ENCODE peak calls at places on chromosomes 2 and 18, in six cellular contexts. V is CD4-positive, alpha-beta T cell; D is heart left ventricle; N is uterus; Q is A549; W is AG04450. A is an unnamed sample.

GRCh38 chr2:17441055-17441771 is 77.0 kb downstream of the RAD51AP2 start:
- DNase-seq in V (no peak), W (no peak), Q (no peak), N (no peak), D (no peak), A (no peak)

GRCh38 chr2:207041279-207041678 is 102.0 kb downstream of the CPO start:
- DNase-seq in N (no peak), Q (no peak), D (no peak), W (no peak), V (no peak), A (no peak)

GRCh38 chr2:189328451-189329249 is 112.6 kb upstream of the WDR75 start:
- DNase-seq in D (no peak), N (no peak), W (no peak), V (no peak), Q (no peak), A (no peak)

GRCh38 chr2:178891265-178891958 is 84.2 kb upstream of the TTN start:
- DNase-seq in V (peak), W (peak), Q (peak), D (peak), N (peak), A (no peak)

GRCh38 chr2:169732583-169733358 is 861 bp upstream of the KLHL23 start:
- DNase-seq in N (no peak), W (no peak), Q (peak), V (no peak), D (no peak), A (no peak)

GRCh38 chr18:54396755-54397154 is 39.0 kb downstream of the C18orf54 start:
- DNase-seq in N (no peak), Q (no peak), D (no peak), W (no peak), V (no peak), A (no peak)

GRCh38 chr2:170878505-170878904 is 50.5 kb upstream of the GORASP2 start:
- DNase-seq in W (no peak), N (no peak), V (no peak), D (no peak), Q (no peak), A (no peak)

GRCh38 chr2:126803422-126803775 is 95.3 kb upstream of the TEX51 start:
- DNase-seq in Q (no peak), W (no peak), V (no peak), N (no peak), D (peak), A (no peak)

GRCh38 chr2:46545015-46545839 is 65.9 kb downstream of the TMEM247 start:
- DNase-seq in D (no peak), Q (no peak), N (no peak), V (no peak), W (no peak), A (no peak)

GRCh38 chr18:23887035-23887434 is 127.5 kb upstream of the TTC39C start:
- DNase-seq in V (no peak), Q (no peak), W (no peak), N (no peak), D (no peak), A (no peak)

GRCh38 chr18:55097406-55098170 is 138.3 kb upstream of the CCDC68 start:
- DNase-seq in W (no peak), Q (peak), D (no peak), V (no peak), N (peak), A (no peak)

GRCh38 chr2:43300781-43301586 is 74.6 kb upstream of the ZFP36L2 start:
- DNase-seq in N (no peak), Q (no peak), D (no peak), V (no peak), W (no peak), A (no peak)

GRCh38 chr2:202039278-202040100 is 5.8 kb downstream of the FZD7 start:
- DNase-seq in W (no peak), Q (no peak), D (no peak), N (no peak), V (no peak), A (no peak)

GRCh38 chr2:169493360-169493759 is 14.1 kb downstream of the BBS5 start:
- DNase-seq in V (no peak), N (no peak), W (no peak), Q (no peak), D (no peak), A (no peak)

GRCh38 chr2:24473613-24474012 is 17.4 kb upstream of the NCOA1 start:
- DNase-seq in Q (no peak), V (no peak), N (no peak), D (no peak), W (no peak), A (no peak)

GRCh38 chr2:170425291-170425751 is 247.4 kb downstream of the MYO3B start:
- DNase-seq in V (no peak), Q (no peak), D (no peak), W (no peak), N (no peak), A (no peak)

GRCh38 chr2:62333961-62334360 is 138.0 kb downstream of the B3GNT2 start:
- DNase-seq in Q (no peak), W (no peak), N (no peak), D (no peak), V (no peak), A (no peak)

GRCh38 chr2:112481050-112481527 is 867 bp upstream of the TTL start:
- DNase-seq in W (peak), D (peak), V (peak), Q (peak), N (peak), A (peak)

GRCh38 chr18:7926526-7926925 is 359.4 kb downstream of the PTPRM start:
- DNase-seq in D (no peak), W (no peak), Q (peak), V (no peak), N (no peak), A (no peak)

GRCh38 chr2:151363709-151364108 is 6.3 kb downstream of the TNFAIP6 start:
- DNase-seq in Q (no peak), D (peak), N (no peak), W (no peak), V (no peak), A (peak)

GRCh38 chr18:9792565-9793226 is 84.6 kb downstream of the RAB31 start:
- DNase-seq in W (no peak), D (no peak), Q (peak), N (no peak), V (no peak), A (peak)

GRCh38 chr2:230975927-230976326 is 20.0 kb upstream of the SPATA3 start:
- DNase-seq in V (no peak), W (no peak), D (no peak), Q (no peak), N (no peak), A (no peak)

GRCh38 chr2:105237045-105237765 is 4.3 kb upstream of the GPR45 start:
- DNase-seq in D (no peak), W (no peak), V (no peak), Q (no peak), N (no peak), A (no peak)

GRCh38 chr18:334575-335132 is 66.8 kb upstream of the THOC1 start:
- DNase-seq in V (no peak), W (no peak), Q (no peak), N (no peak), D (no peak), A (no peak)

GRCh38 chr2:152298754-152299153 is 36.2 kb upstream of the FMNL2 start:
- DNase-seq in D (no peak), V (no peak), W (no peak), Q (peak), N (no peak), A (no peak)

GRCh38 chr18:48733854-48734253 is 195.0 kb downstream of the CTIF start:
- DNase-seq in W (no peak), Q (no peak), V (no peak), N (no peak), D (no peak), A (no peak)

GRCh38 chr18:35019929-35020328 is 21.3 kb upstream of the MAPRE2 start:
- DNase-seq in Q (no peak), V (no peak), D (no peak), N (no peak), W (no peak), A (no peak)

GRCh38 chr2:217270801-217271121 is 410.9 kb upstream of the TNP1 start:
- DNase-seq in V (no peak), D (no peak), W (no peak), N (no peak), Q (no peak), A (no peak)

GRCh38 chr2:175293776-175294175 is 112.3 kb upstream of the ATP5MC3 start:
- DNase-seq in W (no peak), D (no peak), N (no peak), Q (no peak), V (no peak), A (no peak)

GRCh38 chr18:77711096-77711495 is 461.4 kb downstream of the GALR1 start:
- DNase-seq in W (no peak), N (no peak), V (no peak), Q (no peak), D (no peak), A (no peak)

GRCh38 chr2:201203916-201204654 is 21.1 kb downstream of the CASP10 start:
- DNase-seq in D (no peak), N (no peak), Q (no peak), V (no peak), W (peak), A (no peak)

GRCh38 chr18:76496200-76496890 is 1.3 kb upstream of the ZNF516 start:
- DNase-seq in V (peak), N (peak), D (peak), Q (peak), W (peak), A (peak)

GRCh38 chr2:166384774-166385173 is 9.0 kb upstream of the SCN9A start:
- DNase-seq in W (no peak), D (no peak), Q (peak), V (no peak), N (no peak), A (no peak)

GRCh38 chr2:239930871-239931771 is 94.0 kb downstream of the NDUFA10 start:
- DNase-seq in D (no peak), N (no peak), V (no peak), Q (no peak), W (no peak), A (peak)

GRCh38 chr2:43218550-43219382 is 7.6 kb downstream of the ZFP36L2 start:
- DNase-seq in V (peak), W (no peak), N (peak), D (peak), Q (peak), A (no peak)

GRCh38 chr2:197847666-197848401 is 43.4 kb downstream of the PLCL1 start:
- DNase-seq in Q (no peak), V (no peak), N (no peak), W (no peak), D (no peak), A (no peak)

GRCh38 chr2:68196120-68196716 is 38.5 kb downstream of the PNO1 start:
- DNase-seq in N (peak), V (peak), Q (peak), W (no peak), D (no peak), A (no peak)

GRCh38 chr18:47100214-47100831 is 50.0 kb downstream of the HDHD2 start:
- DNase-seq in W (peak), D (peak), Q (peak), N (peak), V (peak), A (no peak)
- TF ChIP-seq CTCF in W (peak), D (peak), Q (peak), N (peak), V (peak), A (peak)

DNA sequence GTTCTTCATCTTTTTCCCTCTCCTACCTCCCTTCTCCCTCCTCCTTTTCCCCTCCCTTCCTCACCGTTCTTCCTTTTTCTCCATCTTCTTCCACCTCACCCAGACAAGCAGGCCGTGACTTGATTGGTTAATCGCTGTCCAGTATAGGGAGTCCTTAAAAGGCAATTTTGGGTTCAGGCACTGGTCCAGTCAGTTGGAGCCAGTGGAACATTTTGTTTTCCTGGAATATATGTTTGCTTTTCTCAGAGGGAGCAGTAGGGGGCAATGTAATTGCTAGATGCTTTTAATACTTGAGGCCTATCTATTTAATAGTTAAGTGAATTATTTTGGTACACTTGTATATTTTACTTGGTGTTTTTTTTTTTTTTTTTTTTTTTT is 15.0 kb downstream of the ELAC1 start:
- DNase-seq in W (no peak), Q (no peak), V (no peak), N (no peak), D (no peak), A (no peak)
- TF ChIP-seq CTCF in W (no peak), Q (no peak), V (no peak), N (no peak), D (no peak), A (no peak)

DNA sequence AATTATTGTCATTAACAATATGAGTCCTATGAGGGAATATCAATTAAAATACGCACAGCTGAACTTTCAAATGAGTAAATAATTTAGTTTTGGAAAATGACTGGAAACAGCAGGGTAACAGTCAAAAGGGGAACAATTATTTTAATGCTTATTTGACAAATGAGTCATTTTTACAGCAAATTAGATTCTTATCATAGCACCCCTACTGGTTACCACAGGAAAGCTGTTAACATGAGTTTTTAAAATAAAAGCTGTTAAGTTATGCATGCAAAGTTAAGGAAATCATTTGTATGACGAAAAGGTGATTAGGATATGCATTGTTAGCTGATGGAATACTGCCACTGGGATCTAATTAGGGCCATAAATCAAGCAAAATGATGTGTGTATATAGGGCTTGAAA is 435.1 kb upstream of the MEIS1 start:
- DNase-seq in N (no peak), W (no peak), D (no peak), V (no peak), Q (no peak), A (no peak)
- TF ChIP-seq CTCF in N (no peak), W (no peak), D (no peak), V (no peak), Q (no peak), A (no peak)

GRCh38 chr18:39801010-39801409 is 2154.0 kb upstream of the PIK3C3 start:
- DNase-seq in Q (peak), N (no peak), V (no peak), D (no peak), W (no peak), A (no peak)

GRCh38 chr18:39796413-39796812 is 2158.6 kb upstream of the PIK3C3 start:
- DNase-seq in Q (no peak), D (no peak), N (no peak), W (no peak), V (no peak), A (no peak)

GRCh38 chr18:39799010-39799409 is 2156.0 kb upstream of the PIK3C3 start:
- DNase-seq in W (no peak), N (no peak), Q (peak), V (no peak), D (no peak), A (no peak)

DNA sequence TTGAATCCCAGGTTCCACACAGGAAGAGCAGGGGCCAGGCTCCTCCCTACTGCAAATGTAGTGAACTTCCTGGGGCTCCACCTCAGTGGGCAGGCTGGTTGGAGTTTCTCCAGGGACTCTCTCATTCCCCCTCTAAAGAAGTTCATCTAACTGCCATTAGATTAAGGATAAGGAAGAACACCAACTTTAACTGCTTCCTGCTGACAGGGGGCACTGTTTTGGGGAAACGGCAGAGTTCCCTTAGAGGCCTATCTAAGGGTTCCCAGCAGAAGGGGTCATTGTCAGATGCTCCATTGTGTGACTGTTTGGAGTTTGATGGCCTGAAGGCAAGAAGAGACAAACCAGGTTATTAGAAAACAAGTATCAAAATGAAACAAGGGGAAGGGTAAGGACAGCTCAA is 2159.7 kb upstream of the PIK3C3 start:
- DNase-seq in W (no peak), D (no peak), Q (no peak), N (no peak), V (no peak), A (no peak)
- TF ChIP-seq CTCF in W (no peak), D (no peak), Q (no peak), N (no peak), V (no peak), A (no peak)

GRCh38 chr18:59268722-59269562 is 4.3 kb downstream of the RAX start:
- DNase-seq in D (peak), W (no peak), N (no peak), V (no peak), Q (peak), A (no peak)
- TF ChIP-seq CTCF in D (no peak), W (no peak), N (peak), V (no peak), Q (peak), A (no peak)

DNA sequence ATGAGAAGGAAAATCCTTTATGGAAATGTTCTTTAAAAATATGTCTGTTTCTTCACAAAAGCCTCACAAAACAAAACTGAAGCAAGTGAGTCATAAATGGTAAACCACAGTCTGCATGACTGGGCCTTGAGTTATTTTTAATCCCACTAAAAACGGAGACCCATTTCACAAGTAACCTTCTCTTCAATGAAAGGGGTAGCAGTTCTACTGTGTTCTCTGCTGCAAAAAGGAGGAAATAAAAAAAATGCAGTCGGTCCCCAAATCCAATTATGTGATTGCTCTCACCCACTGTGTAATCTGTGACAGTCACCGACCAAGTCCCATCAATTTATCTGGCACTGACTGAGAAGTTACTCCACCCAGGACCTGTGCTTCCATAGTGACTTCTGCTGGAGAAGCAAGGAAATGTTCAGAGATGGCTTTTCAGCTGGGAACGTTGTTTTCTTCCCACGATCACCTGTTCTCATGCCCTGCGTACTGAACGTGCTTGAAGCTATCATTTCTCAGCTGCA is 79.8 kb upstream of the TMEM200C start:
- DNase-seq in N (no peak), D (no peak), V (no peak), Q (no peak), W (peak), A (no peak)
- TF ChIP-seq CTCF in N (no peak), D (no peak), V (no peak), Q (no peak), W (peak), A (no peak)

DNA sequence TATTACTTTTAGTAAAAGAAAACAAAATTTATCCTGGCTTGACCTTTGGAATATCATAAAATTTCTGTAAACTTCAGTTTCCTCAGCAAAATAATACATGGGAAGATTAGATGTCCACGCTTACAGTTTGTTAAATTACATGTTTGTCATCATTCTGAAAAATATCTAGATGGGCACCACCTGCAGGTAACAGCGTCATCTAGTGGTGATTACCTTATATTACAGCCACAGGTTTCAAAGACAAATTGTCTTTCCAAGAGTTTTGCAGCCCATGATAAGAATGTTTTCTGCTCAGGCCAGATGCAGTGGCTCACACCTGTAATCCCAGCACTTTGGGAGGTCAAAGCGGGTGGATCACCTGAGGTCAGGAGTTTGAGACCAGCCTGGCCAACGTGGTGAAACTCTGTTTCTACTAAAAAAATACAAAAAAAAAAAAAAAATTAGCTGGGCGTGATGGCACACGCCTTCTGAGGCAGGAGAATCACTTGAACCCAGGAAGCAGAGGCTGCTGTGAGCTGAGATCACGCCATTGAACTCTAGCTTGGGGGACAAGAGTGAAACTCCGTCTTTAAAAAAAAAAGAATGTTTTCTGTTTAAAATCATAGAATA is 96.3 kb upstream of the RASGRP3 start:
- DNase-seq in N (no peak), V (no peak), W (no peak), D (no peak), Q (peak), A (no peak)
- TF ChIP-seq CTCF in N (no peak), V (no peak), W (peak), D (peak), Q (peak), A (peak)

GRCh38 chr2:142014536-142014935 is 116.3 kb downstream of the LRP1B start:
- DNase-seq in N (no peak), V (no peak), Q (no peak), W (no peak), D (no peak), A (no peak)
- TF ChIP-seq CTCF in N (no peak), V (no peak), Q (no peak), W (no peak), D (no peak), A (no peak)

GRCh38 chr2:11535899-11536344 is 2.1 kb downstream of the GREB1 start:
- DNase-seq in N (no peak), Q (no peak), V (no peak), W (no peak), D (no peak), A (no peak)

GRCh38 chr2:11532434-11533055 is 1.3 kb upstream of the GREB1 start:
- DNase-seq in V (no peak), D (no peak), Q (no peak), W (no peak), N (peak), A (no peak)

GRCh38 chr2:11534078-11534745 is 367 bp downstream of the GREB1 start:
- DNase-seq in W (no peak), V (no peak), Q (no peak), N (no peak), D (no peak), A (no peak)

GRCh38 chr2:11533278-11534077 is at the start of gene GREB1:
- DNase-seq in D (no peak), Q (no peak), W (no peak), N (no peak), V (no peak), A (no peak)

GRCh38 chr2:11534746-11535484 is 1.1 kb downstream of the GREB1 start:
- DNase-seq in Q (no peak), D (no peak), N (no peak), V (no peak), W (no peak), A (no peak)
- TF ChIP-seq CTCF in Q (no peak), D (no peak), N (no peak), V (no peak), W (peak), A (peak)

GRCh38 chr2:81901017-81901416 is 1596.5 kb upstream of the LRRTM1 start:
- DNase-seq in D (no peak), V (no peak), N (no peak), W (no peak), Q (no peak), A (no peak)
- TF ChIP-seq CTCF in D (no peak), V (no peak), N (no peak), W (peak), Q (no peak), A (no peak)

A was measured in CD14-positive monocyte.